ENCODE peak calls at places on chromosomes 1 and 21, in four cellular contexts. One of them, this sample, is unnamed.

GRCh38 chr1:6347641-6348487 is 45.7 kb downstream of the ACOT7 start:
- DNase-seq in A549: peak
- DNase-seq in K562: peak
- DNase-seq in HepG2: peak
- DNase-seq in this sample: peak

GRCh38 chr1:21742578-21742977 is 40.4 kb downstream of the USP48 start:
- DNase-seq in A549: no peak
- DNase-seq in K562: no peak
- DNase-seq in HepG2: no peak
- DNase-seq in this sample: peak

GRCh38 chr1:114737314-114737713 is 20.5 kb downstream of the CSDE1 start:
- DNase-seq in A549: no peak
- DNase-seq in K562: no peak
- DNase-seq in HepG2: no peak
- DNase-seq in this sample: no peak

GRCh38 chr1:8945568-8945967 is at the start of gene CA6:
- DNase-seq in A549: no peak
- DNase-seq in K562: no peak
- DNase-seq in HepG2: no peak
- DNase-seq in this sample: no peak

GRCh38 chr21:33825898-33826297 is 89.7 kb downstream of the ATP5PO start:
- DNase-seq in A549: no peak
- DNase-seq in K562: no peak
- DNase-seq in HepG2: no peak
- DNase-seq in this sample: peak

GRCh38 chr1:162151900-162152829 is 82.7 kb downstream of the NOS1AP start:
- DNase-seq in A549: no peak
- DNase-seq in K562: no peak
- DNase-seq in HepG2: peak
- DNase-seq in this sample: peak

GRCh38 chr1:245440933-245441332 is 286.1 kb downstream of the KIF26B start:
- DNase-seq in A549: no peak
- DNase-seq in K562: no peak
- DNase-seq in HepG2: no peak
- DNase-seq in this sample: no peak

GRCh38 chr1:235108185-235108593 is 20.4 kb downstream of the TOMM20 start:
- DNase-seq in A549: no peak
- DNase-seq in K562: no peak
- DNase-seq in HepG2: no peak
- DNase-seq in this sample: no peak

GRCh38 chr1:22700121-22700520 is 10.5 kb upstream of the EPHB2 start:
- DNase-seq in A549: no peak
- DNase-seq in K562: no peak
- DNase-seq in HepG2: no peak
- DNase-seq in this sample: no peak

GRCh38 chr21:15324542-15324941 is 259.7 kb upstream of the NRIP1 start:
- DNase-seq in A549: no peak
- DNase-seq in K562: no peak
- DNase-seq in HepG2: peak
- DNase-seq in this sample: no peak

GRCh38 chr1:20640183-20640597 is 6.9 kb downstream of the PINK1 start:
- DNase-seq in A549: peak
- DNase-seq in K562: peak
- DNase-seq in HepG2: peak
- DNase-seq in this sample: peak

GRCh38 chr1:20366766-20367602 is 76.3 kb downstream of the VWA5B1 start:
- DNase-seq in A549: peak
- DNase-seq in K562: peak
- DNase-seq in HepG2: peak
- DNase-seq in this sample: peak

GRCh38 chr1:116033322-116033721 is 57.0 kb downstream of the SLC22A15 start:
- DNase-seq in A549: no peak
- DNase-seq in K562: no peak
- DNase-seq in HepG2: no peak
- DNase-seq in this sample: no peak

GRCh38 chr1:107477233-107477632 is 336.4 kb downstream of the NTNG1 start:
- DNase-seq in A549: no peak
- DNase-seq in K562: no peak
- DNase-seq in HepG2: no peak
- DNase-seq in this sample: no peak

GRCh38 chr1:236284291-236284711 is 2.5 kb upstream of the ERO1B start:
- DNase-seq in A549: no peak
- DNase-seq in K562: no peak
- DNase-seq in HepG2: no peak
- DNase-seq in this sample: no peak

GRCh38 chr1:6509603-6510291 is 18.3 kb upstream of the PLEKHG5 start:
- DNase-seq in A549: no peak
- DNase-seq in K562: no peak
- DNase-seq in HepG2: no peak
- DNase-seq in this sample: no peak

GRCh38 chr21:42230636-42231035 is 11.7 kb downstream of the ABCG1 start:
- DNase-seq in A549: no peak
- DNase-seq in K562: no peak
- DNase-seq in HepG2: no peak
- DNase-seq in this sample: no peak

GRCh38 chr1:60569189-60569588 is 495.6 kb upstream of the C1orf87 start:
- DNase-seq in A549: no peak
- DNase-seq in K562: no peak
- DNase-seq in HepG2: no peak
- DNase-seq in this sample: no peak

GRCh38 chr1:31302749-31303441 is 6.1 kb downstream of the ZCCHC17 start:
- DNase-seq in A549: no peak
- DNase-seq in K562: no peak
- DNase-seq in HepG2: no peak
- DNase-seq in this sample: peak

GRCh38 chr1:110003747-110004428 is 19.3 kb downstream of the AHCYL1 start:
- DNase-seq in A549: peak
- DNase-seq in K562: peak
- DNase-seq in HepG2: peak
- DNase-seq in this sample: peak

GRCh38 chr1:197619008-197619640 is 156.2 kb downstream of the DENND1B start:
- DNase-seq in A549: no peak
- DNase-seq in K562: no peak
- DNase-seq in HepG2: peak
- DNase-seq in this sample: peak

GRCh38 chr1:101338714-101339430 is 102.1 kb downstream of the S1PR1 start:
- DNase-seq in A549: no peak
- DNase-seq in K562: no peak
- DNase-seq in HepG2: no peak
- DNase-seq in this sample: no peak

GRCh38 chr1:184387871-184388670 is 1.2 kb downstream of the C1orf21 start:
- DNase-seq in A549: no peak
- DNase-seq in K562: no peak
- DNase-seq in HepG2: no peak
- DNase-seq in this sample: peak

GRCh38 chr1:67747667-67748066 is 62.7 kb downstream of the GADD45A start:
- DNase-seq in A549: no peak
- DNase-seq in K562: no peak
- DNase-seq in HepG2: no peak
- DNase-seq in this sample: peak

GRCh38 chr1:156937883-156938282 is 17.5 kb downstream of the LRRC71 start:
- DNase-seq in A549: no peak
- DNase-seq in K562: no peak
- DNase-seq in HepG2: no peak
- DNase-seq in this sample: no peak

GRCh38 chr1:1167416-1168155 is 6.1 kb upstream of the TTLL10 start:
- DNase-seq in A549: no peak
- DNase-seq in K562: no peak
- DNase-seq in HepG2: no peak
- DNase-seq in this sample: no peak

GRCh38 chr1:78437393-78437792 is 53.4 kb upstream of the PTGFR start:
- DNase-seq in A549: no peak
- DNase-seq in K562: no peak
- DNase-seq in HepG2: no peak
- DNase-seq in this sample: peak

GRCh38 chr1:150881331-150882070 is 5.1 kb upstream of the ARNT start:
- DNase-seq in A549: no peak
- DNase-seq in K562: no peak
- DNase-seq in HepG2: no peak
- DNase-seq in this sample: peak

GRCh38 chr21:46639489-46640386 is 4.3 kb downstream of the PRMT2 start:
- DNase-seq in A549: peak
- DNase-seq in K562: no peak
- DNase-seq in HepG2: peak
- DNase-seq in this sample: peak

GRCh38 chr21:46637952-46638746 is 2.7 kb downstream of the PRMT2 start:
- DNase-seq in A549: no peak
- DNase-seq in K562: peak
- DNase-seq in HepG2: no peak
- DNase-seq in this sample: no peak

GRCh38 chr21:46643379-46644177 is 8.1 kb downstream of the PRMT2 start:
- DNase-seq in A549: no peak
- DNase-seq in K562: no peak
- DNase-seq in HepG2: no peak
- DNase-seq in this sample: no peak

GRCh38 chr21:46645840-46646239 is 10.4 kb downstream of the PRMT2 start:
- DNase-seq in A549: no peak
- DNase-seq in K562: no peak
- DNase-seq in HepG2: no peak
- DNase-seq in this sample: no peak

GRCh38 chr21:46641656-46642055 is 6.2 kb downstream of the PRMT2 start:
- DNase-seq in A549: no peak
- DNase-seq in K562: no peak
- DNase-seq in HepG2: no peak
- DNase-seq in this sample: no peak
- TF ChIP-seq MAZ in A549: no peak
- TF ChIP-seq MAZ in K562: no peak
- TF ChIP-seq MAZ in HepG2: no peak
- TF ChIP-seq MAZ in this sample: no peak

GRCh38 chr1:183281039-183281438 is 95.0 kb downstream of the LAMC2 start:
- DNase-seq in A549: no peak
- DNase-seq in K562: no peak
- DNase-seq in HepG2: no peak
- DNase-seq in this sample: peak
- TF ChIP-seq MAZ in A549: no peak
- TF ChIP-seq MAZ in K562: no peak
- TF ChIP-seq MAZ in HepG2: no peak
- TF ChIP-seq MAZ in this sample: no peak

GRCh38 chr1:207060596-207060995 is 7.5 kb downstream of the PFKFB2 start:
- DNase-seq in A549: no peak
- DNase-seq in K562: no peak
- DNase-seq in HepG2: no peak
- DNase-seq in this sample: no peak

GRCh38 chr1:207056673-207057072 is 3.6 kb downstream of the PFKFB2 start:
- DNase-seq in A549: no peak
- DNase-seq in K562: no peak
- DNase-seq in HepG2: no peak
- DNase-seq in this sample: no peak

GRCh38 chr1:207058252-207058651 is 5.2 kb downstream of the PFKFB2 start:
- DNase-seq in A549: no peak
- DNase-seq in K562: no peak
- DNase-seq in HepG2: no peak
- DNase-seq in this sample: no peak

GRCh38 chr1:207059881-207060280 is 6.8 kb downstream of the PFKFB2 start:
- DNase-seq in A549: no peak
- DNase-seq in K562: no peak
- DNase-seq in HepG2: no peak
- DNase-seq in this sample: no peak

DNA sequence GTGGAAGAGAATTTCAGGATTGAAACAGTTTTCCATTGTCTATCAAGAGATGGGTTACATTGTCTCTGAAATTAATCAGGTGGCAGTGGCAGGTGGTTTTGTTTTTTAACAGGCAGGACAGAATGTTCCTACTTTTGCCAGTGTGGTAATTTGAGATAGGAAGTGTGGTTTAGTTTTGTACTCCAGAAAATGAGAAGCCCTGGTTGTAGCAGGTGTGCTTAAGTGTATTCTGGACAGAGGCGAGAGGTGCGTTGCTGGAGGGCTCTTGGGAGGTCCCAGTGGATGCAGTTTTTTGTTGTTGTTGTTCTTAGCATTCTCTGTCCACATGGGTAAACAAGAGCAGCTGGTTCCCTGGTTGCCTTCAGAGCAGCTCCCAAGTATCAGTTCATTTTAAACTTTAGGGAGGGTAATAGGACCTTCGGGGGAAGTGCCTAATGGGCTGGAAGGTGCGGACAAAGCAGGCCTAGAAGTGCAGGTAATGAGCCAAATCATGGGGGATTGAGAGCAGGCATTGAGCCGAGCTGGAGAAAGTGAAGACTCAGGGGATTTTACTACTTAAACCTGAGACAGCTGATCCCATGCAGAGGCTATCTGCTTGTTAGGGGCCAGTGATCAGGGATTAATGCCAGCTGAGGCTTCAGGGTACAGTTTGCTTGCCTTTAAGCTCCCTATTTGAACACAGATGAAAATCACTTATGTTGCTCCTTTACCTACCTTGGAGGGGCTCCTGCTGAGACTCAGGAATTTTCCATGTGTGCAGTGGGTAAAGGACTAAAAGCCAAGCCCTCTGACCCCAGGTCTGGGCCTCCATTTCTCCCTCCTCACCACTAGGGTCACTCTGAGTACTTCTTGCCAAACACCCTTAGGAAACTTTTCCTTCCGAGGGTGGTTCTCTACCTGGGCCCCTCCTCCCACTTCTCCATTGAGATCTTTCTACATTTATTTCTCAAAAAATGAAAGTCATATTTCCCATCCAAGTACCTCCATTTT is 6.1 kb downstream of the PFKFB2 start:
- DNase-seq in A549: no peak
- DNase-seq in K562: peak
- DNase-seq in HepG2: no peak
- DNase-seq in this sample: no peak
- TF ChIP-seq MAZ in A549: no peak
- TF ChIP-seq MAZ in K562: no peak
- TF ChIP-seq MAZ in HepG2: no peak
- TF ChIP-seq MAZ in this sample: no peak

DNA sequence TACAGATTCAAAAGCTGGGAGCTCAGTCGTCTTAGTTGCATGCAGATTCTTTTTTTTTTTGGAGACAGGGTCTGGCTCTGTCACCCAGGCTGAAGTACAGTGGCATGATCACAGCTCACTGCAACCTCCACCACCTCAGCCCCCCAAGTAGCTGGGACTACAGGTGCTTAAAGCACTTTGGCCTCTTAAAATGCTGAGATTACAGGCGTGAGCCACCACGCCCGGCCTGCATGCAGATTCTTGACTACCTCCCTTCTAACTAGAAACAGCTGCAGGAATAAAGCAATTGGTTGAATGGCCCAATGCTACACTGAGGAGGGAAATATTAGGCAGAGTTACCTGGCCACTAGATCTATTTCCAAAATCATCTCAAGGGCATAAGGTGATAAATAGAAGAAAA is 29.5 kb upstream of the TTC39A start:
- DNase-seq in A549: no peak
- DNase-seq in K562: no peak
- DNase-seq in HepG2: no peak
- DNase-seq in this sample: no peak
- TF ChIP-seq MAZ in A549: no peak
- TF ChIP-seq MAZ in K562: no peak
- TF ChIP-seq MAZ in HepG2: no peak
- TF ChIP-seq MAZ in this sample: no peak

DNA sequence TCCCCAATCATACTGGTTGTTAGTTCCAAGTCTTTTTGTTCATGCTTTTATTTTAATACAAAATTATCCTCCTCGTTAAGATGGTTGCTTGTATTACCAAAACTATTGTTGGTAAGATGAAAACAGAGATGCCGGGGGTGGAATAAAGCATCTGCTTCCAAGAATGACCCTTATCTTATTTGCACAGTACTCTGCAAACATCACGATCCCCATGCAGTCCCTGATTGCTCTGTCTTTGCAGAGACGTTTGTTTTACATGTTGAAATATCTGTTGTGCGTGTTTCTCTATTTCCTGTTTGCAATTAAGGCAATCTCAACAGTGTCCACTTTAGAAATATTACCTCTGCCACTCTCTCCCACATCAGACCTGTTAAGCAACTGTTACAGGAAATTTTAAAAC is 141.3 kb upstream of the NCAM2 start:
- DNase-seq in A549: no peak
- DNase-seq in K562: peak
- DNase-seq in HepG2: no peak
- DNase-seq in this sample: no peak
- TF ChIP-seq MAZ in A549: no peak
- TF ChIP-seq MAZ in K562: no peak
- TF ChIP-seq MAZ in HepG2: no peak
- TF ChIP-seq MAZ in this sample: no peak

This sample was measured in IMR-90.